ENCODE peak calls at places on chromosome 11, in six cellular contexts. X, B, A, F, J and L are unnamed samples.

GRCh38 chr11:35791088-35791958 is 128.7 kb downstream of the TRIM44 start:
- DNase-seq in X (no peak), B (no peak), A (no peak), F (no peak), J (no peak), L (no peak)

GRCh38 chr11:61007383-61007970 is 36.0 kb downstream of the CD6 start:
- DNase-seq in X (peak; percentile 62), B (peak; percentile 28), A (no peak), F (peak; percentile 70), J (no peak), L (no peak)

GRCh38 chr11:31655483-31655882 is 145.9 kb downstream of the ELP4 start:
- DNase-seq in X (no peak), B (no peak), A (no peak), F (no peak), J (no peak), L (peak; percentile 8)

GRCh38 chr11:70176940-70177689 is 26.0 kb upstream of the FADD start:
- DNase-seq in X (no peak), B (no peak), A (peak; percentile 85), F (no peak), J (no peak), L (peak; percentile 51)

GRCh38 chr11:112113539-112114457 is 27.1 kb downstream of the SDHD start:
- DNase-seq in X (peak; percentile 65), B (no peak), A (peak; percentile 74), F (no peak), J (no peak), L (no peak)

GRCh38 chr11:57481915-57482781 is 21.8 kb downstream of the RTN4RL2 start:
- DNase-seq in X (no peak), B (no peak), A (no peak), F (no peak), J (no peak), L (no peak)

GRCh38 chr11:83006877-83007330 is 64.8 kb downstream of the RAB30 start:
- DNase-seq in X (no peak), B (no peak), A (no peak), F (no peak), J (no peak), L (no peak)

GRCh38 chr11:103359221-103359620 is 250.0 kb downstream of the DYNC2H1 start:
- DNase-seq in X (no peak), B (no peak), A (no peak), F (no peak), J (no peak), L (no peak)

GRCh38 chr11:65558785-65559509 is 788 bp upstream of the LTBP3 start:
- DNase-seq in X (peak; percentile 72), B (peak; percentile 77), A (no peak), F (no peak), J (no peak), L (no peak)

GRCh38 chr11:69640995-69641581 is at the start of gene CCND1:
- DNase-seq in X (peak; percentile 92), B (peak; percentile 78), A (peak; percentile 56), F (peak; percentile 88), J (peak; percentile 32), L (peak; percentile 53)

GRCh38 chr11:16271258-16271657 is 85.1 kb downstream of the SOX6 start:
- DNase-seq in X (no peak), B (no peak), A (no peak), F (no peak), J (no peak), L (no peak)

GRCh38 chr11:126312903-126313460 is 9.1 kb downstream of the DCPS start:
- DNase-seq in X (no peak), B (no peak), A (no peak), F (no peak), J (no peak), L (no peak)

GRCh38 chr11:47278769-47279168 is 8.8 kb downstream of the MADD start:
- DNase-seq in X (no peak), B (no peak), A (no peak), F (no peak), J (no peak), L (no peak)
- H3K36me3 ChIP-seq in X (no peaks in the 10 kb centered on the region), B (peaks cover 98% of the 10 kb centered on the region), A (peaks cover 41% of the 10 kb centered on the region), F (peaks cover 100% of the 10 kb centered on the region), J (peaks cover 96% of the 10 kb centered on the region), L (peaks cover 98% of the 10 kb centered on the region)

GRCh38 chr11:74592441-74593362 is at the start of gene POLD3:
- DNase-seq in X (peak; percentile 95), B (peak; percentile 95), A (peak; percentile 96), F (peak; percentile 98), J (peak; percentile 94), L (peak; percentile 96)
- H3K36me3 ChIP-seq in X (no peaks in the 10 kb centered on the region), B (peaks cover 18% of the 10 kb centered on the region), A (peaks cover 28% of the 10 kb centered on the region), F (peaks cover 9% of the 10 kb centered on the region), J (peaks cover 32% of the 10 kb centered on the region), L (peaks cover 38% of the 10 kb centered on the region)

GRCh38 chr11:678297-678696 is 16.7 kb downstream of the DEAF1 start:
- DNase-seq in X (no peak), B (no peak), A (no peak), F (no peak), J (no peak), L (no peak)

GRCh38 chr11:679271-680207 is 15.5 kb downstream of the DEAF1 start:
- DNase-seq in X (no peak), B (no peak), A (no peak), F (no peak), J (no peak), L (no peak)

GRCh38 chr11:673866-674265 is 21.2 kb downstream of the DEAF1 start:
- DNase-seq in X (no peak), B (no peak), A (no peak), F (no peak), J (no peak), L (no peak)

DNA sequence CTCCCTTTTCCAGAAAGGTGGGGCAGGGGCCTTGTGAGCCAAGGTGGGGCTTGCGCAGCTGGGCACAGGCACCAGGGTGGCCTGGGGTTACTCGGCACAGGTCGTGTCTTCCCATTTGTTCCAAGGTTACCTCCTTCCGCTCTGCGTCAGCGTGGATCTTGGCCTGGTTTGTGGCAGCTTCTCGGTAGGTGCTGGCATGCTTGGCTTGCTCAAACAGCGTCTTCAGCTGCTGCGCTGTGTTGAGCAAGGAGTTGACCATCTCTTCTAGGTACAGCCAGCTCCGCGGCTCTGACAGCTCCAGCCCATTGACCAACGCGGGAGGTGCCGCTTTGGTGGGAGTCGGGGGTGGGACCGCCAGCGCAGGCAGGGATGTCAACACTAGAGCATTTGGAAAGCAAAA is 20.6 kb downstream of the DEAF1 start:
- DNase-seq in X (no peak), B (no peak), A (no peak), F (no peak), J (no peak), L (no peak)
- H3K36me3 ChIP-seq in X (no peaks in the 10 kb centered on the region), B (peaks cover 93% of the 10 kb centered on the region), A (peaks cover 17% of the 10 kb centered on the region), F (peaks cover 71% of the 10 kb centered on the region), J (peaks cover 85% of the 10 kb centered on the region), L (peaks cover 57% of the 10 kb centered on the region)

GRCh38 chr11:9691865-9692264 is 28.0 kb downstream of the SWAP70 start:
- DNase-seq in X (no peak), B (no peak), A (peak; percentile 78), F (no peak), J (no peak), L (no peak)
- H3K36me3 ChIP-seq in X (no peaks in the 10 kb centered on the region), B (peaks cover 29% of the 10 kb centered on the region), A (peaks cover 32% of the 10 kb centered on the region), F (peaks cover 26% of the 10 kb centered on the region), J (peaks cover 22% of the 10 kb centered on the region), L (peaks cover 13% of the 10 kb centered on the region)

GRCh38 chr11:12884751-12885318 is 124.3 kb upstream of the RASSF10 start:
- DNase-seq in X (peak; percentile 32), B (no peak), A (no peak), F (no peak), J (no peak), L (no peak)

GRCh38 chr11:12886508-12886907 is 122.6 kb upstream of the RASSF10 start:
- DNase-seq in X (no peak), B (no peak), A (no peak), F (no peak), J (no peak), L (no peak)

GRCh38 chr11:12885717-12886226 is 123.3 kb upstream of the RASSF10 start:
- DNase-seq in X (no peak), B (no peak), A (no peak), F (no peak), J (no peak), L (no peak)

GRCh38 chr11:12880327-12880726 is 128.8 kb upstream of the RASSF10 start:
- DNase-seq in X (no peak), B (no peak), A (no peak), F (no peak), J (no peak), L (no peak)

GRCh38 chr11:12882670-12883069 is 126.4 kb upstream of the RASSF10 start:
- DNase-seq in X (no peak), B (no peak), A (no peak), F (no peak), J (no peak), L (no peak)
- H3K36me3 ChIP-seq in X (no peaks in the 10 kb centered on the region), B (peaks cover 61% of the 10 kb centered on the region), A (no peaks in the 10 kb centered on the region), F (peaks cover 20% of the 10 kb centered on the region), J (peaks cover 40% of the 10 kb centered on the region), L (peaks cover 57% of the 10 kb centered on the region)

DNA sequence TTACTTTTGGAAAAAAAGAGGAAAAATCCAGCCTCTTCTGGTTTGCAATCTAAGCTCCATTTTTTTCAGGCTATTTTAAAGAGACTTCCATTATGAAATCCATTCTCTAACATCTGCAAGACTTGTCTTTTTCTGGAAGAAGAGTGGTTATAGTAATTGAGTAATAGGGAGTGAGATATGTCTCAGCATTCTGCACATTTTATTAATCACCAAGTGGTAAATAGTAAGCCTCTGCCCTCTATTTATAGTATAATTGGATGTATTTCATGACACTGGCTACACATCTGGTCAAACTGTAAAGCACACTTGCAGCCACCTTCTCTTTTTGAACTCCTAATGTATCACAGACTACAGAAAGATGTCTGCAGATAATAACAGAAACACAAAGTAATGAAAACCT is 391.1 kb downstream of the ETS1 start:
- DNase-seq in X (no peak), B (no peak), A (no peak), F (no peak), J (no peak), L (no peak)
- H3K36me3 ChIP-seq in X (no peaks in the 10 kb centered on the region), B (no peaks in the 10 kb centered on the region), A (no peaks in the 10 kb centered on the region), F (no peaks in the 10 kb centered on the region), J (no peaks in the 10 kb centered on the region), L (no peaks in the 10 kb centered on the region)